ENCODE peak calls at places on chromosomes 5 and 9, in five cellular contexts. G is heart left ventricle, D is H1, P is HCT116, E is IMR-90. W is an unnamed sample.

GRCh38 chr9:87516931-87517300 is 19.2 kb downstream of the DAPK1 start:
- DNase-seq in G (no peak), E (no peak), D (no peak), P (no peak), W (no peak)

GRCh38 chr9:19201899-19202891 is 28.3 kb upstream of the DENND4C start:
- DNase-seq in P (no peak), G (no peak), D (no peak), E (no peak), W (no peak)

GRCh38 chr5:54671111-54671531 is 153.6 kb downstream of the SNX18 start:
- DNase-seq in D (no peak), E (peak; percentile 36), G (no peak), P (no peak), W (no peak)

GRCh38 chr9:94213513-94214124 is 45.5 kb upstream of the ZNF169 start:
- DNase-seq in D (peak; percentile 83), G (peak; percentile 74), E (peak; percentile 72), P (peak; percentile 71), W (peak; percentile 88)

GRCh38 chr9:136552117-136552685 is 6.4 kb upstream of the NOTCH1 start:
- DNase-seq in E (peak; percentile 74), P (no peak), G (peak; percentile 51), D (no peak), W (no peak)

GRCh38 chr9:135500071-135500524 is 384 bp upstream of the MRPS2 start:
- DNase-seq in E (peak; percentile 44), G (no peak), D (no peak), P (no peak), W (no peak)

GRCh38 chr9:136011703-136012496 is 50.7 kb upstream of the UBAC1 start:
- DNase-seq in D (no peak), G (peak; percentile 93), E (peak; percentile 59), P (no peak), W (peak; percentile 87)

GRCh38 chr9:121573717-121574485 is 74.3 kb upstream of the GGTA1 start:
- DNase-seq in P (no peak), G (no peak), E (no peak), D (no peak), W (no peak)

GRCh38 chr9:87812375-87813118 is 70.1 kb upstream of the SPATA31E1 start:
- DNase-seq in G (no peak), E (peak; percentile 66), D (no peak), P (no peak), W (no peak)

GRCh38 chr9:101463397-101463796 is 27.8 kb upstream of the ALDOB start:
- DNase-seq in D (no peak), P (no peak), E (peak; percentile 67), G (no peak), W (no peak)

DNA sequence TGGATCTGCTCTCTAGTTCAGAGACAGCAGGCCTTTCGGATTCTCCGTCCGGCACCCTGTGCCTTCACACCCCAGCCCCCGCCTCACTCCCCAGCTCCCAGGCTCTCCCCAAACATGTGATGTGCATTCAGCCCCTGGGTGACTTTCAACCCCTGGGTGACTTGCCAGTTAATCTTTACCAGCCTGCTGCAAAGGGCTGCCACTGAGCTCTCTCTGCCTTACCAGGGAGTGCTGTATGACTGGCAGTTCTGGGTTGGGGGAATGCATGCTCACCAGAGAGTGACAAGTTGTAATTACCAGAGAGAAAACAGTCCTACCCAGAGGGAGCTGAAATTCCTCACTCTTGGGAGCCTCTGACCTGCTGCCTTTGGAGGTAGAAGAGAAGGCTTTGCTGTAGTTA is 4.9 kb upstream of the ADRA1B start:
- DNase-seq in G (no peak), D (no peak), E (no peak), P (no peak), W (no peak)
- TF ChIP-seq POLR2A in G (no peak), D (no peak), E (no peak), P (no peak), W (no peak)

GRCh38 chr9:89106224-89106851 is 72.3 kb downstream of the SHC3 start:
- DNase-seq in G (no peak), P (no peak), E (no peak), D (no peak), W (peak; percentile 41)

GRCh38 chr9:89109666-89110065 is 69.0 kb downstream of the SHC3 start:
- DNase-seq in G (no peak), D (no peak), P (no peak), E (peak; percentile 52), W (no peak)

DNA sequence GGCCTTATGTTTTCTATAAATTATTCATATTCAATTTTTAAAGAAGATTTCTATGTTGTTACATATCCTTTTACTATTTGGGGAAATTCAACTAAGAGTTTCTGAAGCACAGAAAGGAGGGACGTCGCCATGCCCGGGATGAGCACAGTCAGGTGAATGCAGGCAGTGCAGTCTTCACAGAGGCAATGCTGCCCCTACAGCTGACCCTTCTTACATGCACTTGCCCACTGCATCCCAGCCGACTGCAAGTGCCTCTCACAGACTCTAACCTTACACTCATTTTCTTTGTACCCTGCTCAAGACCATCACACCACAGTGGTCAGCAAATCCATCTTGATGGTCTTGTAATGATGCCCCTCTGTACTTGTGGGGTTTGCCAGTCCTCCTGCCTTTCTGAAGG is 73.8 kb downstream of the SHC3 start:
- DNase-seq in D (no peak), E (no peak), P (no peak), G (no peak), W (no peak)
- H3K4me3 ChIP-seq in D (no peak overlapping the region), E (no peak overlapping the region), P (no peak overlapping the region), G (no peak overlapping the region), W (no peak overlapping the region)

GRCh38 chr5:139273572-139274264 is 19.8 kb upstream of the MATR3 start:
- DNase-seq in P (peak; percentile 74), G (peak; percentile 91), E (peak; percentile 80), D (peak; percentile 97), W (peak; percentile 97)
- TF ChIP-seq POLR2A in P (peak; percentile 95), G (no peak), E (peak; percentile 81), D (peak; percentile 90), W (peak; percentile 36)

GRCh38 chr9:114184866-114185265 is 29.5 kb downstream of the COL27A1 start:
- DNase-seq in E (no peak), G (peak; percentile 9), P (no peak), D (no peak), W (peak; percentile 51)

GRCh38 chr9:114186793-114187289 is 31.5 kb downstream of the COL27A1 start:
- DNase-seq in G (peak; percentile 28), P (no peak), D (no peak), E (no peak), W (peak; percentile 54)

GRCh38 chr9:114184071-114184470 is 28.7 kb downstream of the COL27A1 start:
- DNase-seq in G (peak; percentile 7), E (peak; percentile 71), P (no peak), D (no peak), W (peak; percentile 39)

GRCh38 chr9:114186091-114186792 is 30.9 kb downstream of the COL27A1 start:
- DNase-seq in E (no peak), D (no peak), P (no peak), G (peak; percentile 10), W (peak; percentile 65)

GRCh38 chr9:114185570-114185969 is 30.2 kb downstream of the COL27A1 start:
- DNase-seq in G (peak; percentile 2), E (no peak), D (no peak), P (no peak), W (peak; percentile 38)
- H3K4me3 ChIP-seq in G (no peak overlapping the region), E (no peak overlapping the region), D (no peak overlapping the region), P (no peak overlapping the region), W (no peak overlapping the region)

GRCh38 chr5:181060231-181060590 is 20.1 kb downstream of the BTNL9 start:
- DNase-seq in G (no peak), P (no peak), E (no peak), D (no peak), W (no peak)

GRCh38 chr5:181056431-181056830 is 16.4 kb downstream of the BTNL9 start:
- DNase-seq in P (no peak), D (no peak), G (no peak), E (no peak), W (no peak)

GRCh38 chr5:181059297-181060230 is 19.5 kb downstream of the BTNL9 start:
- DNase-seq in E (no peak), P (no peak), D (peak; percentile 67), G (no peak), W (no peak)

GRCh38 chr5:181058786-181059296 is 18.8 kb downstream of the BTNL9 start:
- DNase-seq in G (no peak), P (no peak), E (no peak), D (no peak), W (no peak)

GRCh38 chr5:181058321-181058720 is 18.3 kb downstream of the BTNL9 start:
- DNase-seq in E (no peak), P (no peak), D (no peak), G (no peak), W (no peak)
- TF ChIP-seq POLR2A in E (no peak), P (no peak), D (no peak), G (no peak), W (no peak)

DNA sequence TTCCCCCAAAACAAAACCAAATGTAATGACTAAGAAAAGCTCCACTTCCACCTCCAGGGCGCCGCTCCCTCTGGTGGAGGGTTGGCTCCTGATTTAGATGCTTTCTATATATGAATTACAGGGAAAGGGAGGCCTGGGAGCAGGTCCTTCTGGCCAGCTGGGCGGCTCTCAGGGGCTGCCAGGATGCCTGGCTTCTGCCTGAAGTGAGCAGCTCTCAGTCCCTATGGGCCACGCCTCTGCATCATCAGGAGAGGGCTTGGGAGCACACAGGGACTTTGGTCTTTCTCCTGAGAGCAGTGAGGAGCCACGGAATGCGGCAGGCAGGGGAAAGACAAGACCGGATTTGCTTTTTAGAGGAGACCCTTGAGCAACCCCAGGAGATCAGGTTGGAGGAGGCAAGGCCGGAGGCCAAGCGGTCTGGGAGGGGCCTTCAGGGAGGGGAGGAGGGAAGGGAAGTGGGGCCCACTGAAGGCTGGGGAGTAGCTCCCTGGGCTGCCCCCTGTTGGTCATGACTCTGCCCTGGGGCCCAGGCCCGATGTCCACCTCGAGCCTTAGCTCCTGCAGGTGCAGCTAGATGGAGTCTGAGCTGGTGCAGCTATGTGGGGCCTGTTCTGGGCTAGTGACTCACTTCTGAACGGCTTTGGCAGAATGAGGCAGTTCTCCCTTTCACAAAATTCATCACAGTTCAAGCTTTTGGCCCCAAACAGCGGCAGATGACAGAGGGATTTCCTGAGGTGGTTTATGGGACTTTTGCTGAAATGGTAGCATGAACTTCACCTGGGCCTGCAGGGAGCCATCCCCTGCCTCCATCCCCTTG is 11.3 kb upstream of the GRHPR start:
- DNase-seq in D (peak; percentile 74), E (peak; percentile 15), G (no peak), P (no peak), W (peak; percentile 68)
- H3K4me3 ChIP-seq in D (no peak overlapping the region), E (no peak overlapping the region), G (no peak overlapping the region), P (no peak overlapping the region), W (no peak overlapping the region)

GRCh38 chr9:37465249-37466036 is at the start of gene ZBTB5:
- DNase-seq in E (peak; percentile 100), P (peak; percentile 99), G (peak; percentile 99), D (peak; percentile 96), W (peak; percentile 99)
- TF ChIP-seq POLR2A in E (no peak), P (no peak), G (no peak), D (peak; percentile 52), W (no peak)

GRCh38 chr9:7784472-7784871 is 15.1 kb downstream of the DMAC1 start:
- DNase-seq in E (no peak), G (no peak), P (no peak), D (no peak), W (no peak)
- H3K4me3 ChIP-seq in E (no peak overlapping the region), G (no peak overlapping the region), P (no peak overlapping the region), D (no peak overlapping the region), W (no peak overlapping the region)

GRCh38 chr9:75152416-75152815 is 64.1 kb downstream of the OSTF1 start:
- DNase-seq in E (peak; percentile 57), P (no peak), G (no peak), D (no peak), W (no peak)
- TF ChIP-seq POLR2A in E (no peak), P (no peak), G (no peak), D (no peak), W (no peak)

W was measured in spleen.